ENCODE peak calls at places on chromosomes 5 and 9, in six cellular contexts. One of them, this sample, is unnamed.

GRCh38 chr5:137899493-137899892 is 10.2 kb downstream of the PKD2L2 start:
- DNase-seq in A549: no peak
- DNase-seq in GM12878: no peak
- DNase-seq in endothelial cell of umbilical vein: no peak
- DNase-seq in K562: no peak
- DNase-seq in HepG2: peak; percentile 42
- DNase-seq in this sample: no peak

GRCh38 chr9:137417161-137418021 is 5.6 kb downstream of the EXD3 start:
- DNase-seq in A549: no peak
- DNase-seq in GM12878: no peak
- DNase-seq in endothelial cell of umbilical vein: no peak
- DNase-seq in K562: no peak
- DNase-seq in HepG2: no peak
- DNase-seq in this sample: peak; percentile 59

GRCh38 chr9:133057553-133057952 is 4.2 kb upstream of the CEL start:
- DNase-seq in A549: no peak
- DNase-seq in GM12878: no peak
- DNase-seq in endothelial cell of umbilical vein: no peak
- DNase-seq in K562: no peak
- DNase-seq in HepG2: no peak
- DNase-seq in this sample: no peak

GRCh38 chr5:66669086-66669861 is 73.1 kb downstream of the MAST4 start:
- DNase-seq in A549: no peak
- DNase-seq in GM12878: no peak
- DNase-seq in endothelial cell of umbilical vein: no peak
- DNase-seq in K562: no peak
- DNase-seq in HepG2: no peak
- DNase-seq in this sample: no peak

GRCh38 chr5:123709422-123709821 is 197.4 kb downstream of the CSNK1G3 start:
- DNase-seq in A549: no peak
- DNase-seq in GM12878: no peak
- DNase-seq in endothelial cell of umbilical vein: no peak
- DNase-seq in K562: no peak
- DNase-seq in HepG2: no peak
- DNase-seq in this sample: no peak

GRCh38 chr5:138789771-138790242 is 36.6 kb downstream of the CTNNA1 start:
- DNase-seq in A549: peak; percentile 54
- DNase-seq in GM12878: no peak
- DNase-seq in endothelial cell of umbilical vein: peak; percentile 50
- DNase-seq in K562: peak; percentile 55
- DNase-seq in HepG2: peak; percentile 52
- DNase-seq in this sample: peak; percentile 63

GRCh38 chr9:33748633-33749304 is 46.6 kb upstream of the PRSS3 start:
- DNase-seq in A549: no peak
- DNase-seq in GM12878: no peak
- DNase-seq in endothelial cell of umbilical vein: no peak
- DNase-seq in K562: no peak
- DNase-seq in HepG2: no peak
- DNase-seq in this sample: peak; percentile 68

GRCh38 chr5:123107343-123108240 is 18.6 kb downstream of the PRDM6 start:
- DNase-seq in A549: no peak
- DNase-seq in GM12878: no peak
- DNase-seq in endothelial cell of umbilical vein: no peak
- DNase-seq in K562: no peak
- DNase-seq in HepG2: no peak
- DNase-seq in this sample: no peak

GRCh38 chr9:30484690-30485089 is 1899.8 kb upstream of the ACO1 start:
- DNase-seq in A549: no peak
- DNase-seq in GM12878: no peak
- DNase-seq in endothelial cell of umbilical vein: no peak
- DNase-seq in K562: no peak
- DNase-seq in HepG2: no peak
- DNase-seq in this sample: no peak

DNA sequence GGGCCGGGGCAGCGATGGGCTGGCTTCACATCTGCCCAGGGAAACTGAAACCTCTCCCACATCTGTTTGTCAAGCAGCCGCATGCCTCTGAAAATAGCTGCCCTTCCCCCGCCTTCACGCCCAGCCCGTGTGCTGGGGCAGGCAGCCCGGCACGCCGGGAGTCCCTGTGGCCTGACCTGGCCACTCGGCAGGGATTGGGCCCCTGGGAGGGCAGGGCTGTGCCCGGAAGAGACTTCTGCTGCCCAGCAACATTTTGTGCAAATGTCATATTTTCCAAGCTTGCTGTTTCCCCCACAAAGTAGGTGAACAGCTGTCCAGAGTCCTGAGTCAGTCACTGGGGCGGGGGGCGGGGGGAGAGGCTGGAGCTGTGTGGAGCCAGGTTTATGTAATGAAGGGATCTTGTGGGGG is 8.2 kb downstream of the COL27A1 start:
- DNase-seq in A549: peak; percentile 28
- DNase-seq in GM12878: no peak
- DNase-seq in endothelial cell of umbilical vein: peak; percentile 25
- DNase-seq in K562: no peak
- DNase-seq in HepG2: peak; percentile 45
- DNase-seq in this sample: no peak
- TF ChIP-seq MAX in A549: peak; percentile 20
- TF ChIP-seq MAX in GM12878: no peak
- TF ChIP-seq MAX in endothelial cell of umbilical vein: no peak
- TF ChIP-seq MAX in K562: no peak
- TF ChIP-seq MAX in HepG2: peak; percentile 86
- TF ChIP-seq MAX in this sample: no peak

GRCh38 chr5:40916213-40916612 is 6.9 kb downstream of the C7 start:
- DNase-seq in A549: no peak
- DNase-seq in GM12878: no peak
- DNase-seq in endothelial cell of umbilical vein: no peak
- DNase-seq in K562: no peak
- DNase-seq in HepG2: no peak
- DNase-seq in this sample: no peak

GRCh38 chr5:40914835-40915234 is 5.5 kb downstream of the C7 start:
- DNase-seq in A549: no peak
- DNase-seq in GM12878: no peak
- DNase-seq in endothelial cell of umbilical vein: no peak
- DNase-seq in K562: no peak
- DNase-seq in HepG2: no peak
- DNase-seq in this sample: no peak

GRCh38 chr5:40911278-40911677 is 2.0 kb downstream of the C7 start:
- DNase-seq in A549: no peak
- DNase-seq in GM12878: no peak
- DNase-seq in endothelial cell of umbilical vein: no peak
- DNase-seq in K562: no peak
- DNase-seq in HepG2: no peak
- DNase-seq in this sample: no peak

GRCh38 chr5:40909723-40910122 is 426 bp downstream of the C7 start:
- DNase-seq in A549: no peak
- DNase-seq in GM12878: no peak
- DNase-seq in endothelial cell of umbilical vein: peak; percentile 35
- DNase-seq in K562: no peak
- DNase-seq in HepG2: peak; percentile 64
- DNase-seq in this sample: no peak

GRCh38 chr5:40915341-40915926 is 6.1 kb downstream of the C7 start:
- DNase-seq in A549: no peak
- DNase-seq in GM12878: no peak
- DNase-seq in endothelial cell of umbilical vein: no peak
- DNase-seq in K562: no peak
- DNase-seq in HepG2: no peak
- DNase-seq in this sample: no peak
- H3K4me3 ChIP-seq in A549: no peak overlapping the region
- H3K4me3 ChIP-seq in GM12878: no peak overlapping the region
- H3K4me3 ChIP-seq in endothelial cell of umbilical vein: no peak overlapping the region
- H3K4me3 ChIP-seq in K562: no peak overlapping the region
- H3K4me3 ChIP-seq in HepG2: no peak overlapping the region
- H3K4me3 ChIP-seq in this sample: no peak overlapping the region

DNA sequence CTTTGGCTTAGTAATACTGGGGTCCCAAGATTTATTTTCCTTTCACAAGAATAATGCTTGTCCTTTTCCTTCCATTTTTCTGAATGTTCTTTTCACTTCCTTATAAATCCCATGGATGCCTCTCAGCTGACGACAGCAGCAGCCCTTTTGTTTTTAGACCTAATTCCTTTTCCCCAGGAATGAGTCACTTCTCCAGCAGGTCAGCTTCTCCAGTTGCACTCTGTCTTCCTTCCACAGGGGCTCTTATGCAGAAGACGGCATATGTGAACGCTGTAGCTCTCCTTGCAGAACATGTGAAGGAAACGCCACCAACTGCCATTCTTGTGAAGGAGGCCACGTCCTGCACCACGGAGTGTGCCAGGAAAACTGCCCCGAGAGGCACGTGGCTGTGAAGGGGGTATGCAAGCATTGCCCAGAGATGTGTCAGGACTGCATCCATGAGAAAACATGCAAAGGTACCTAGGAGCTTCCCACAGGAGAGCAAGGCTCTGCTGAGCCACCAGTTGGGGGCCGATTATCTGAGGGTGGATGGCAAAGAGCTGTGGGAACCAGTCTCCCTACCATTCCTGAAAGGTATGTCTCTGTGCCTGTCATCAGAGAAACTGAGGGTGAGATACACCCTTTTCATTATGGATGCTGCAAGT is 72.9 kb downstream of the RFK start:
- DNase-seq in A549: peak; percentile 44
- DNase-seq in GM12878: no peak
- DNase-seq in endothelial cell of umbilical vein: peak; percentile 87
- DNase-seq in K562: peak; percentile 13
- DNase-seq in HepG2: no peak
- DNase-seq in this sample: no peak
- TF ChIP-seq MYC in A549: no peak
- TF ChIP-seq MYC in GM12878: no peak
- TF ChIP-seq MYC in endothelial cell of umbilical vein: no peak
- TF ChIP-seq MYC in K562: no peak
- TF ChIP-seq MYC in HepG2: no peak
- TF ChIP-seq MYC in this sample: no peak

GRCh38 chr5:14035859-14036440 is 91.5 kb upstream of the DNAH5 start:
- DNase-seq in A549: peak; percentile 95
- DNase-seq in GM12878: no peak
- DNase-seq in endothelial cell of umbilical vein: peak; percentile 96
- DNase-seq in K562: no peak
- DNase-seq in HepG2: peak; percentile 73
- DNase-seq in this sample: peak; percentile 72
- TF ChIP-seq MAX in A549: peak; percentile 72
- TF ChIP-seq MAX in GM12878: no peak
- TF ChIP-seq MAX in endothelial cell of umbilical vein: no peak
- TF ChIP-seq MAX in K562: no peak
- TF ChIP-seq MAX in HepG2: no peak
- TF ChIP-seq MAX in this sample: no peak

DNA sequence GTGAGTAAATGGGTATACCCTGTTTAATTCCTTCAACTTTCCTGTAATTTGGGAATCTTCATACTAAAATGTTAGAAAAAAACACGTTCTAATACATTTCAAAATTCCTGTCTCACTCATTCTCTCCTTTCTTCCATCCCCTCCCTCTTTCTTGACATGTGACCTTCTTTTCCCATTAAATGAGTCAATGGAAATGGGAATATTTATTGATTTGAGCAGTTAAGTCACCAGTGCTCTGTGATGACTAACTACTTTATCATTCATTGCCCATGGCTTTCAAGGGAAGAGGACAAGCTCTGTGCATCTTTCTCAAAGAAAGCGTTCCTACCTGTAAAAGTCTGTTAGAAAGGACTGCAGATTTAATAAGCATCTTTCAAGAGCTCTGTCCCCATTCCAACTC is 144.4 kb upstream of the MAP3K1 start:
- DNase-seq in A549: no peak
- DNase-seq in GM12878: no peak
- DNase-seq in endothelial cell of umbilical vein: no peak
- DNase-seq in K562: no peak
- DNase-seq in HepG2: no peak
- DNase-seq in this sample: no peak
- H3K4me3 ChIP-seq in A549: no peak overlapping the region
- H3K4me3 ChIP-seq in GM12878: no peak overlapping the region
- H3K4me3 ChIP-seq in endothelial cell of umbilical vein: no peak overlapping the region
- H3K4me3 ChIP-seq in K562: no peak overlapping the region
- H3K4me3 ChIP-seq in HepG2: no peak overlapping the region
- H3K4me3 ChIP-seq in this sample: no peak overlapping the region

GRCh38 chr5:129398279-129398678 is 61.8 kb upstream of the ADAMTS19 start:
- DNase-seq in A549: no peak
- DNase-seq in GM12878: no peak
- DNase-seq in endothelial cell of umbilical vein: no peak
- DNase-seq in K562: no peak
- DNase-seq in HepG2: no peak
- DNase-seq in this sample: no peak
- TF ChIP-seq MYC in A549: no peak
- TF ChIP-seq MYC in GM12878: no peak
- TF ChIP-seq MYC in endothelial cell of umbilical vein: no peak
- TF ChIP-seq MYC in K562: no peak
- TF ChIP-seq MYC in HepG2: no peak
- TF ChIP-seq MYC in this sample: no peak

GRCh38 chr5:11760940-11761603 is 143.2 kb downstream of the CTNND2 start:
- DNase-seq in A549: no peak
- DNase-seq in GM12878: no peak
- DNase-seq in endothelial cell of umbilical vein: no peak
- DNase-seq in K562: no peak
- DNase-seq in HepG2: no peak
- DNase-seq in this sample: no peak
- TF ChIP-seq MAX in A549: no peak
- TF ChIP-seq MAX in GM12878: no peak
- TF ChIP-seq MAX in endothelial cell of umbilical vein: no peak
- TF ChIP-seq MAX in K562: no peak
- TF ChIP-seq MAX in HepG2: no peak
- TF ChIP-seq MAX in this sample: no peak

GRCh38 chr9:81423589-81424326 is 265.6 kb downstream of the TLE1 start:
- DNase-seq in A549: no peak
- DNase-seq in GM12878: no peak
- DNase-seq in endothelial cell of umbilical vein: no peak
- DNase-seq in K562: no peak
- DNase-seq in HepG2: no peak
- DNase-seq in this sample: no peak
- H3K4me3 ChIP-seq in A549: no peak overlapping the region
- H3K4me3 ChIP-seq in GM12878: no peak overlapping the region
- H3K4me3 ChIP-seq in endothelial cell of umbilical vein: no peak overlapping the region
- H3K4me3 ChIP-seq in K562: no peak overlapping the region
- H3K4me3 ChIP-seq in HepG2: no peak overlapping the region
- H3K4me3 ChIP-seq in this sample: no peak overlapping the region

GRCh38 chr5:177471610-177472356 is 1.7 kb downstream of the DBN1 start:
- DNase-seq in A549: no peak
- DNase-seq in GM12878: no peak
- DNase-seq in endothelial cell of umbilical vein: no peak
- DNase-seq in K562: no peak
- DNase-seq in HepG2: no peak
- DNase-seq in this sample: no peak
- TF ChIP-seq MYC in A549: no peak
- TF ChIP-seq MYC in GM12878: no peak
- TF ChIP-seq MYC in endothelial cell of umbilical vein: no peak
- TF ChIP-seq MYC in K562: no peak
- TF ChIP-seq MYC in HepG2: no peak
- TF ChIP-seq MYC in this sample: no peak

This sample was measured in NB4.